ENCODE peak calls at places on chromosome 17, in five cellular contexts. B, H, F, Z and D are unnamed samples.

GRCh38 chr17:68707032-68707431 is 105.9 kb upstream of the FAM20A start:
- DNase-seq in F (no peak), H (no peak), B (no peak), Z (no peak), D (peak)

GRCh38 chr17:27244481-27245223 is 49.3 kb upstream of the WSB1 start:
- DNase-seq in F (peak), B (no peak), H (peak), Z (peak), D (peak)

GRCh38 chr17:62075308-62075815 is 10.3 kb upstream of the MED13 start:
- DNase-seq in Z (no peak), B (no peak), F (no peak), H (no peak), D (no peak)

GRCh38 chr17:77728022-77728671 is 230.4 kb upstream of the TNRC6C start:
- DNase-seq in H (peak), B (no peak), Z (no peak), F (peak), D (no peak)

GRCh38 chr17:65941500-65941899 is 250.4 kb downstream of the CEP112 start:
- DNase-seq in F (no peak), B (no peak), H (no peak), Z (no peak), D (no peak)

GRCh38 chr17:75318211-75318610 is 29.0 kb upstream of the SLC25A19 start:
- DNase-seq in F (no peak), H (no peak), B (no peak), Z (no peak), D (no peak)

GRCh38 chr17:48441231-48441711 is 11.3 kb upstream of the SKAP1 start:
- DNase-seq in Z (no peak), B (peak), F (no peak), H (no peak), D (no peak)

GRCh38 chr17:78249836-78250806 is 18.7 kb downstream of the TMEM235 start:
- DNase-seq in F (no peak), H (no peak), B (no peak), Z (no peak), D (no peak)

GRCh38 chr17:74514632-74515035 is 16.6 kb downstream of the CD300LB start:
- DNase-seq in B (peak), Z (no peak), H (no peak), F (no peak), D (no peak)

GRCh38 chr17:36777118-36777517 is 160.2 kb upstream of the LHX1 start:
- DNase-seq in B (no peak), H (no peak), Z (no peak), F (no peak), D (no peak)

GRCh38 chr17:15348030-15348429 is 6.6 kb upstream of the TEKT3 start:
- DNase-seq in H (no peak), B (no peak), Z (no peak), F (peak), D (no peak)

GRCh38 chr17:44438634-44439033 is 49.2 kb upstream of the ITGA2B start:
- DNase-seq in F (peak), B (no peak), H (no peak), Z (no peak), D (no peak)

GRCh38 chr17:47821424-47822379 is at the start of gene OSBPL7:
- DNase-seq in Z (peak), H (no peak), B (peak), F (peak), D (peak)

GRCh38 chr17:18356624-18357023 is 6.7 kb downstream of the SHMT1 start:
- DNase-seq in B (no peak), F (peak), H (peak), Z (no peak), D (no peak)

GRCh38 chr17:79650861-79651260 is 40.0 kb upstream of the RBFOX3 start:
- DNase-seq in H (no peak), B (no peak), Z (no peak), F (no peak), D (no peak)

GRCh38 chr17:50185724-50186545 is 15.5 kb downstream of the COL1A1 start:
- DNase-seq in B (no peak), F (no peak), H (no peak), Z (no peak), D (no peak)

GRCh38 chr17:38867179-38867994 is 2.5 kb upstream of the LASP1 start:
- DNase-seq in Z (no peak), F (peak), B (peak), H (no peak), D (no peak)

GRCh38 chr17:73650147-73650546 is 5.9 kb upstream of the SDK2 start:
- DNase-seq in F (no peak), B (no peak), H (no peak), Z (no peak), D (no peak)

GRCh38 chr17:55303701-55304145 is 39.0 kb downstream of the HLF start:
- DNase-seq in H (no peak), Z (no peak), B (no peak), F (no peak), D (no peak)

GRCh38 chr17:44502598-44503079 is 567 bp downstream of the GPATCH8 start:
- DNase-seq in H (no peak), F (no peak), B (no peak), Z (no peak), D (no peak)

GRCh38 chr17:20156196-20157077 is 147.3 kb downstream of the SPECC1 start:
- DNase-seq in H (no peak), B (peak), F (no peak), Z (peak), D (no peak)

GRCh38 chr17:20155258-20156195 is 146.4 kb downstream of the SPECC1 start:
- DNase-seq in Z (peak), F (peak), B (peak), H (peak), D (no peak)

GRCh38 chr17:20158580-20158979 is 149.4 kb downstream of the SPECC1 start:
- DNase-seq in F (no peak), H (no peak), B (no peak), Z (no peak), D (no peak)

GRCh38 chr17:20154601-20155000 is 145.4 kb downstream of the SPECC1 start:
- DNase-seq in H (no peak), Z (no peak), B (no peak), F (no peak), D (no peak)

DNA sequence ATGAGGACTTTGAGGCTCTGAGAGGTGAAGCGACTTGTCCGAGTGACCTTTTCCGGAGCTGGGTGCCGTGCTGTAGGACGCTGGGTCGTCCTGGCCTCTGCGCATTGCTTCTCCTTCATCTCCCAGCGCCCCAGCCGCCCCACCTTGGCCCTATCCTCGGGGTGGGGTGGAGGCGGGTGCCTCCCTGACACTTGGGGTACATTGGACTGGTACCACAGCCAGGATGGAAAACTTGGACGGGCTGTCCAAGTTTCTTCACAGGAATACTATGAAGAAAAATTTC is 147.9 kb downstream of the SPECC1 start:
- DNase-seq in B (no peak), H (no peak), F (no peak), Z (no peak), D (no peak)
- H3K4me3 ChIP-seq in B (peak), H (peak), F (no peak), Z (peak), D (no peak)

DNA sequence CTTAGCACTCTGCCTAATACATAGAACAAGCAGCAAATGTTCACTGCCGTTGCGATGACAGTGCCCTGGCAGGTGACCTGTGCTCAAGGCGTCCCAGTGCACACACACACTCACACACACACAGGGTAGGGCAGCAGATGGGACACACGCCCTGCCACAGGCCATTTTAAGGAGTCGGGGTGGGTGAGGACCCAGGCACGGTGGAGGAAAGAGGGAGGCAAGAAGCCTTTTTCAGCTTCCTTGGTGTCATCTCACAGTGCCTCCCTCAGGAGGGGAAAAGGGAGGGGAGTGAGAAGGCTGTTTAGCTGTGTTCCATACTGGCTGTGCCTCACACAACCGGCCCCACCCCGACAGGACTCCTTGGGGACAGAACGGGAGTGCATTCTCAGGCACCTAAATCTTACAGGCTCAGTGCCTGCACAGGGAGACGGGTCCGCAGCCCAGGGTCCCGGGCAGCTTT is 1.5 kb downstream of the PITPNM3 start:
- DNase-seq in F (no peak), H (no peak), B (no peak), Z (no peak), D (no peak)
- H3K4me3 ChIP-seq in F (no peak), H (no peak), B (no peak), Z (peak), D (no peak)

GRCh38 chr17:4712526-4712925 is 2.1 kb downstream of the ARRB2 start:
- DNase-seq in H (no peak), B (no peak), F (no peak), Z (no peak), D (no peak)
- H3K4me3 ChIP-seq in H (no peak), B (peak), F (no peak), Z (peak), D (no peak)

DNA sequence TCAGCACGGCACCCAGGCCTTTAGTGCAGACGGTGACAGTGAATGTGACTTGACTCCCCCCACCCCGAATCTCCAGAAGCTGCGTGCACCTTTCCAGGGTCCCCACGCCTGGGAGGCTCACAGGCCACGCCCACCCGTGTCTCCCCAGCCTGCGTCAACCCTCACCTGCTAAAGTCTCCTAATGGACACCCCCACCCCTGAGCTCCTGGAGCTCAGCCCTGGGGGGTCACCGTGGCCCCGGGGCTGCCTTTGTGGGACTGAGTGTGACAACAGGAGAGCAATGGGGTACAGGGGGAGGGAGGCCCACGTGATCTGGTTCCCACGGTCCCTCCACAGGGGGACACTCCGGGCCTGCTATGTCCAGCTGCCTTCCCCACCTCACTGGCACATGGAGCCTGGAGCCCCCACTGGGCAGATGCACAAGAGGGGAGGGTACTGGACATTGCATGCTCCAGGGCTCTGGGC is 7.4 kb upstream of the FASN start:
- DNase-seq in Z (no peak), H (no peak), F (no peak), B (no peak), D (no peak)
- H3K4me3 ChIP-seq in Z (peak), H (no peak), F (no peak), B (peak), D (no peak)